ENCODE peak calls at places on chromosome 14, in five cellular contexts. O is activated CD8-positive, alpha-beta memory T cell treated with anti-CD3 and anti-CD28 coated beads, Interleukin-2, amount 50 U/mL, for 4 hours; U is RPMI7951; W is endothelial cell; Z is sciatic nerve. L is an unnamed sample.
A peak's percentile ranks its signal among the peaks of the same experiment; 100 is the strongest.

GRCh38 chr14:29925106-29925722 is 2.4 kb downstream of the PRKD1 start:
- DNase-seq in O (no peak), U (no peak), Z (no peak), W (no peak), L (peak; percentile 34)

GRCh38 chr14:89667983-89668382 is 250.9 kb upstream of the FOXN3 start:
- DNase-seq in W (no peak), Z (no peak), O (no peak), U (peak; percentile 45), L (peak; percentile 58)

GRCh38 chr14:99603471-99603933 is 505 bp downstream of the CCDC85C start:
- DNase-seq in Z (no peak), O (peak; percentile 53), U (peak; percentile 32), W (peak; percentile 54), L (peak; percentile 42)

GRCh38 chr14:49594347-49595089 is 4.2 kb upstream of the LRR1 start:
- DNase-seq in O (no peak), U (peak; percentile 28), W (no peak), Z (no peak), L (peak; percentile 85)

GRCh38 chr14:24630872-24631477 is 3.0 kb downstream of the GZMB start:
- DNase-seq in Z (no peak), O (no peak), W (no peak), U (peak; percentile 1), L (no peak)

GRCh38 chr14:28754209-28754985 is 12.2 kb upstream of the FOXG1 start:
- DNase-seq in W (peak; percentile 60), Z (no peak), U (peak; percentile 42), O (no peak), L (peak; percentile 52)

GRCh38 chr14:65656554-65656953 is 244.0 kb downstream of the FUT8 start:
- DNase-seq in O (no peak), W (no peak), Z (no peak), U (no peak), L (no peak)

GRCh38 chr14:96614528-96614927 is 112.3 kb downstream of the PAPOLA start:
- DNase-seq in O (no peak), W (no peak), U (no peak), Z (no peak), L (no peak)

GRCh38 chr14:89589400-89590128 is 172.5 kb upstream of the FOXN3 start:
- DNase-seq in O (no peak), Z (no peak), U (no peak), W (no peak), L (no peak)

GRCh38 chr14:90674043-90674670 is 142.1 kb downstream of the TTC7B start:
- DNase-seq in Z (no peak), W (no peak), U (no peak), O (no peak), L (no peak)

GRCh38 chr14:66330916-66331315 is 155.3 kb upstream of the CCDC196 start:
- DNase-seq in W (no peak), O (no peak), Z (no peak), U (peak; percentile 1), L (no peak)

GRCh38 chr14:20904393-20905029 is 13.3 kb downstream of the RNASE3 start:
- DNase-seq in Z (no peak), U (no peak), W (peak; percentile 15), O (no peak), L (no peak)